ENCODE peak calls at places on chromosomes 5 and 9, in ten cellular contexts. F is CD8-positive, alpha-beta memory T cell; A is kidney; E is ovary; K is right cardiac atrium; T is mammary epithelial cell; Z is effector memory CD4-positive, alpha-beta T cell; X is IMR-90; R is GM12878; U is endodermal cell. S is an unnamed sample.

GRCh38 chr9:128251701-128252100 is 24.1 kb downstream of the GOLGA2 start:
- DNase-seq in Z (no peak), X (no peak), F (no peak), K (no peak), R (no peak), E (no peak), A (no peak), T (no peak), U (no peak), S (no peak)

GRCh38 chr9:87372401-87372851 is 125.2 kb upstream of the DAPK1 start:
- DNase-seq in T (no peak), X (no peak), U (no peak), F (no peak), E (no peak), K (no peak), Z (no peak), A (peak; percentile 84), R (no peak), S (no peak)

GRCh38 chr5:154937186-154937717 is 759 bp downstream of the GEMIN5 start:
- DNase-seq in E (no peak), T (peak; percentile 7), X (peak; percentile 17), R (no peak), K (no peak), U (peak; percentile 44), F (no peak), Z (no peak), A (no peak), S (no peak)

GRCh38 chr9:76521244-76521673 is 62.3 kb downstream of the GCNT1 start:
- DNase-seq in A (no peak), U (no peak), T (peak; percentile 73), X (no peak), Z (no peak), R (no peak), K (no peak), E (no peak), F (no peak), S (no peak)

GRCh38 chr9:93091453-93092081 is 4.5 kb upstream of the CARD19 start:
- DNase-seq in F (peak; percentile 55), X (peak; percentile 90), A (peak; percentile 69), Z (no peak), E (peak; percentile 69), K (no peak), T (peak; percentile 67), R (peak; percentile 69), U (peak; percentile 39), S (peak; percentile 51)

GRCh38 chr5:136388474-136388873 is 23.1 kb upstream of the TRPC7 start:
- DNase-seq in K (no peak), A (no peak), E (no peak), Z (no peak), F (no peak), X (no peak), T (no peak), R (no peak), U (no peak), S (no peak)

GRCh38 chr9:23582836-23583235 is 243.2 kb downstream of the ELAVL2 start:
- DNase-seq in Z (no peak), R (no peak), K (no peak), A (no peak), T (peak; percentile 60), F (no peak), E (no peak), X (no peak), U (no peak), S (no peak)

GRCh38 chr9:18379073-18379811 is 94.7 kb upstream of the ADAMTSL1 start:
- DNase-seq in F (no peak), X (peak; percentile 97), Z (no peak), T (peak; percentile 87), E (no peak), U (no peak), R (no peak), A (no peak), K (no peak), S (no peak)

GRCh38 chr9:94922691-94923107 is 196.2 kb downstream of the AOPEP start:
- DNase-seq in X (peak; percentile 64), U (no peak), R (no peak), Z (no peak), T (peak; percentile 48), K (no peak), A (no peak), F (no peak), E (no peak), S (peak; percentile 78)

GRCh38 chr5:150636391-150637244 is 3.8 kb upstream of the SYNPO start:
- DNase-seq in R (no peak), U (no peak), A (peak; percentile 84), T (peak; percentile 71), E (peak; percentile 80), X (peak; percentile 68), Z (no peak), K (peak; percentile 72), F (no peak), S (no peak)

GRCh38 chr5:6705959-6706358 is 7.3 kb upstream of the TENT4A start:
- DNase-seq in A (no peak), F (no peak), R (no peak), U (no peak), E (no peak), K (no peak), Z (no peak), X (no peak), T (no peak), S (no peak)

GRCh38 chr9:116870566-116870965 is 183.5 kb downstream of the TRIM32 start:
- DNase-seq in A (peak; percentile 83), F (no peak), U (peak; percentile 89), E (no peak), Z (no peak), X (no peak), R (no peak), K (no peak), T (peak; percentile 96), S (no peak)

GRCh38 chr5:61306531-61307195 is 25.4 kb upstream of the ZSWIM6 start:
- DNase-seq in R (no peak), U (peak; percentile 52), T (no peak), A (no peak), K (no peak), E (no peak), F (no peak), Z (no peak), X (peak; percentile 93), S (no peak)
- H3K4me1 ChIP-seq in R (peaks cover 15% of the 10 kb centered on the region), U (peaks cover 24% of the 10 kb centered on the region), T (peaks cover 44% of the 10 kb centered on the region), A (no peaks in the 10 kb centered on the region), K (peaks cover 6% of the 10 kb centered on the region), E (peaks cover 7% of the 10 kb centered on the region), F (no peaks in the 10 kb centered on the region), Z (no peaks in the 10 kb centered on the region), X (peaks cover 33% of the 10 kb centered on the region), S (no peaks in the 10 kb centered on the region)

DNA sequence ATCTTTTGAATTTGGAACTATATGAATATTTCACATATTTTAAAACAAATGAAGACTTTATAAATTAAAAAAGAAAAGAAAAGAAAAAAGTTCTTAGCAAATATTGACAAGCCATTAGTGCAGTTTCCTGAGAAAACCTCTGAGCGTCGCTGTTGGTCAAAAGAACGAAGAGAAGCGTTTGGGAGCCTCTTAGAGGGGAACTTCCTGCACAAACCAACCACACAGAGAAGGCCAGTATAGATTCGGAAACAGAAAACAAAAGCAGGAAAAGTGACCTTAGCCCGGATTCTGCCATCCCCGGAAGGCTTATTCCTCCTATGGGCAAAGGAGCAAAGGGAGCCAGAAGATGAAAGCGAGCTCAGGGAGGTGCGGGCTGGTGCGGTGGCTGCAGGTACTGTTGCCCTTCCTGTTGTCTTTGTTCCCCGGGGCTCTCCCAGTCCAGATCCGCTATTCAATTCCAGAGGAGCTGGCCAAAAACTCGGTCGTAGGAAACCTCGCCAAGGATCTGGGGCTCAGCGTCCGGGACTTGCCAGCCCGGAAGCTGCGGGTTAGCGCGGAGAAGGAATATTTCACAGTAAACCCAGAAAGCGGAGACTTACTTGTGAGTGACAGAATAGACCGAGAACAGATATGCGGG is at the start of gene PCDHGB2:
- DNase-seq in K (no peak), U (peak; percentile 63), R (no peak), E (no peak), F (no peak), T (no peak), A (no peak), Z (no peak), X (peak; percentile 64), S (no peak)
- H3K9me3 ChIP-seq in K (peaks cover 16% of the 10 kb centered on the region), U (peaks cover 61% of the 10 kb centered on the region), R (peaks cover 6% of the 10 kb centered on the region), E (peaks cover 7% of the 10 kb centered on the region), F (peaks cover 7% of the 10 kb centered on the region), T (peaks cover 48% of the 10 kb centered on the region), A (peaks cover 28% of the 10 kb centered on the region), Z (no peaks in the 10 kb centered on the region), X (peaks cover 63% of the 10 kb centered on the region), S (peaks cover 98% of the 10 kb centered on the region)

DNA sequence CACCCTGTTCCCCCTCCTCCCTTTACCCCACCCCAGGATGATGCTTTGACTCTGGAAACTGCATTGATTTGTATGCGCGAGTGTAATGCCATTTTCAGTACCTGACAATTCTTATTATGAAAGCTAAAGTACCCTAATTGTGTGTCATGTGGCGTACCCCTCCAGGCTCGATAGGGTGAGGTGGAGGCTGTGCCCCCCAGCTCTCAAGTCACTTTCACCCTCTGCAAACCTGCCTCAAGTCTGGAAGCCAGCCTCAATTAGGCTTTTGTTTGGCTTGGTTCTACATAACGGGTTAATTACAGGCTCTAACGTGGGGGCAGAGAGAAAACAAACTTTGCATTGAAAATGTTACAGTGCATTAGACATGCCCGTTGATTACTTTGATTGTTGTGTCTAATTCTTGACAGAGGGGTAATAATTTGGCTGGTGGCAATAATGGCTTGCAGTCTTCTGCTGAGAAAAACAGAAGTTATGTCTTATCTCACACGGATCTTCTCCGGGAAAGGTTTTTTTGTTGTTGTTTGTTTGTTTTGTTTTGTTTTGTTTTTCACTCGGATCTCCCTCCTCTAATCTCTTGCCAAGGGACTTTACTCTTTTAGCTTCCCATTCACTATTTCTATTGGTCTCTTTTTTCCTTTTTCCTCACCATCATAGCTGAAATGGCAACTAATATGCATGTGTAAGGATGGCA is 12.6 kb downstream of the ISL1 start:
- DNase-seq in U (no peak), E (no peak), R (no peak), A (no peak), Z (no peak), T (no peak), F (no peak), X (no peak), K (no peak), S (no peak)
- H3K4me1 ChIP-seq in U (peaks cover 12% of the 10 kb centered on the region), E (no peaks in the 10 kb centered on the region), R (no peaks in the 10 kb centered on the region), A (no peaks in the 10 kb centered on the region), Z (no peaks in the 10 kb centered on the region), T (no peaks in the 10 kb centered on the region), F (no peaks in the 10 kb centered on the region), X (no peaks in the 10 kb centered on the region), K (no peaks in the 10 kb centered on the region), S (no peaks in the 10 kb centered on the region)

DNA sequence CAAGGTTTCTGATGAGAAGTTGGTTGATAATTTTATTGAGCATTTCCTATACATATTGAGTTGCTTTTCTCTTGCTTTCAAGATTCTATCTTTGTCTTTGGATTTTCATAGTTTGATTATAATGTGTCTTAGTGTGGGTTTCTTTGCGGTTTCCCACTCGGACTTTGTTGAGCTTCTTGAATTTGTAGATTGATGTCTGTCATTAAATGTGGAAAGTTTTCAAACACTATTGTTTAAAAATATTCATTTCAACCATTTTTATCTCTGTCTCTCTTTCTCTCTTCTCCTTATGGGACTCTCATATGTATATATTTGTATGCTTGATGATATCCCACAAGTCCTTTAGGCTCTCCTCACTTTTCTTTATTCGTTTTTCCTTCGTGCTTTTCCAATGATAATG is 18.5 kb upstream of the PCDHA1 start:
- DNase-seq in R (no peak), Z (no peak), K (no peak), T (no peak), E (no peak), F (no peak), U (no peak), A (no peak), X (no peak), S (no peak)
- H3K9me3 ChIP-seq in R (peaks cover 5% of the 10 kb centered on the region), Z (peaks cover 30% of the 10 kb centered on the region), K (peaks cover 4% of the 10 kb centered on the region), T (peaks cover 32% of the 10 kb centered on the region), E (peaks cover 9% of the 10 kb centered on the region), F (peaks cover 37% of the 10 kb centered on the region), U (peaks cover 94% of the 10 kb centered on the region), A (peaks cover 21% of the 10 kb centered on the region), X (peaks cover 31% of the 10 kb centered on the region), S (peaks cover 44% of the 10 kb centered on the region)

S was measured in right atrium auricular region.